ENCODE peak calls at places on chromosomes 12 and 14, in seven cellular contexts. Z is stimulated activated CD8-positive, alpha-beta memory T cell treated with anti-CD3 and anti-CD28 coated beads, Interleukin-15, amount 100 ng/mL, for 1 hour; B is AG04449; P is astrocyte of the spinal cord; Q is MV-4-11; Y is T-helper 2 cell; H is neural crest cell. J is an unnamed sample.

GRCh38 chr14:54882521-54882920 is 20.1 kb downstream of the GCH1 start:
- DNase-seq in Z (no peak), B (no peak), P (no peak), Q (no peak), Y (peak), H (no peak), J (no peak)

GRCh38 chr14:58740584-58740983 is 102.8 kb downstream of the DACT1 start:
- DNase-seq in Z (no peak), B (no peak), P (no peak), Q (no peak), Y (no peak), H (no peak), J (no peak)

GRCh38 chr12:107091381-107091780 is 2.0 kb downstream of the CRY1 start:
- DNase-seq in Z (no peak), B (no peak), P (peak), Q (no peak), Y (no peak), H (no peak), J (peak)

GRCh38 chr14:52919971-52920370 is 30.9 kb downstream of the FERMT2 start:
- DNase-seq in Z (no peak), B (no peak), P (peak), Q (no peak), Y (no peak), H (no peak), J (no peak)

GRCh38 chr12:104121001-104121400 is 17.0 kb downstream of the NFYB start:
- DNase-seq in Z (no peak), B (no peak), P (peak), Q (no peak), Y (no peak), H (no peak), J (peak)

GRCh38 chr12:109695961-109696461 is 17.6 kb upstream of the FAM222A start:
- DNase-seq in Z (no peak), B (no peak), P (no peak), Q (no peak), Y (no peak), H (no peak), J (no peak)

GRCh38 chr12:166425-167091 is 47.4 kb downstream of the SLC6A12 start:
- DNase-seq in Z (no peak), B (no peak), P (no peak), Q (peak), Y (no peak), H (no peak), J (no peak)

GRCh38 chr12:74051848-74052247 is 485.8 kb upstream of the ATXN7L3B start:
- DNase-seq in Z (no peak), B (no peak), P (no peak), Q (no peak), Y (no peak), H (no peak), J (no peak)

GRCh38 chr12:26240329-26240815 is 45.0 kb downstream of the SSPN start:
- DNase-seq in Z (no peak), B (no peak), P (no peak), Q (no peak), Y (no peak), H (no peak), J (no peak)

GRCh38 chr14:96567289-96567899 is 65.2 kb downstream of the PAPOLA start:
- DNase-seq in Z (no peak), B (peak), P (peak), Q (peak), Y (peak), H (no peak), J (no peak)

GRCh38 chr14:94129111-94129757 is at the start of gene IFI27L2:
- DNase-seq in Z (peak), B (no peak), P (peak), Q (peak), Y (peak), H (peak), J (peak)

GRCh38 chr12:58262796-58263195 is 321.4 kb downstream of the ATP23 start:
- DNase-seq in Z (no peak), B (no peak), P (no peak), Q (no peak), Y (no peak), H (no peak), J (no peak)

GRCh38 chr14:66595394-66595793 is 87.4 kb downstream of the GPHN start:
- DNase-seq in Z (no peak), B (no peak), P (no peak), Q (no peak), Y (no peak), H (no peak), J (no peak)

GRCh38 chr12:15644700-15645099 is 144.5 kb downstream of the EPS8 start:
- DNase-seq in Z (no peak), B (no peak), P (no peak), Q (no peak), Y (no peak), H (no peak), J (peak)

GRCh38 chr14:80325112-80325511 is 113.8 kb upstream of the DIO2 start:
- DNase-seq in Z (no peak), B (no peak), P (no peak), Q (no peak), Y (no peak), H (no peak), J (no peak)

GRCh38 chr14:76687611-76688372 is 73.5 kb upstream of the VASH1 start:
- DNase-seq in Z (no peak), B (no peak), P (peak), Q (no peak), Y (no peak), H (no peak), J (no peak)

GRCh38 chr12:89750821-89751227 is 42.2 kb upstream of the ATP2B1 start:
- DNase-seq in Z (no peak), B (no peak), P (no peak), Q (no peak), Y (no peak), H (no peak), J (peak)

GRCh38 chr12:9073077-9073476 is 42.6 kb downstream of the A2M start:
- DNase-seq in Z (no peak), B (no peak), P (no peak), Q (no peak), Y (no peak), H (no peak), J (no peak)

GRCh38 chr12:20883288-20883687 is 72.8 kb downstream of the SLCO1B3 start:
- DNase-seq in Z (no peak), B (no peak), P (peak), Q (no peak), Y (no peak), H (no peak), J (no peak)

GRCh38 chr12:99914206-99914605 is 70.5 kb downstream of the ANKS1B start:
- DNase-seq in Z (no peak), B (no peak), P (no peak), Q (no peak), Y (no peak), H (no peak), J (no peak)

GRCh38 chr12:122505419-122506051 is 4.8 kb upstream of the ZCCHC8 start:
- DNase-seq in Z (no peak), B (no peak), P (no peak), Q (peak), Y (no peak), H (no peak), J (no peak)

GRCh38 chr14:90491868-90492560 is 95.2 kb downstream of the CALM1 start:
- DNase-seq in Z (no peak), B (no peak), P (no peak), Q (no peak), Y (no peak), H (no peak), J (no peak)

GRCh38 chr14:34063470-34064164 is 112.7 kb upstream of the EGLN3 start:
- DNase-seq in Z (no peak), B (no peak), P (no peak), Q (no peak), Y (no peak), H (no peak), J (no peak)

GRCh38 chr14:21780429-21781084 is 106.9 kb upstream of the OR4E1 start:
- DNase-seq in Z (no peak), B (no peak), P (no peak), Q (no peak), Y (no peak), H (no peak), J (no peak)

GRCh38 chr12:95002754-95003153 is 743 bp downstream of the NDUFA12 start:
- DNase-seq in Z (no peak), B (no peak), P (no peak), Q (no peak), Y (peak), H (no peak), J (no peak)

GRCh38 chr12:54419088-54419887 is at the start of gene ITGA5:
- DNase-seq in Z (peak), B (no peak), P (peak), Q (peak), Y (peak), H (peak), J (peak)

GRCh38 chr14:91595736-91596135 is 85.6 kb upstream of the PPP4R3A start:
- DNase-seq in Z (no peak), B (no peak), P (peak), Q (no peak), Y (no peak), H (no peak), J (no peak)

GRCh38 chr14:57898837-57899572 is 33.1 kb upstream of the SLC35F4 start:
- DNase-seq in Z (no peak), B (no peak), P (no peak), Q (no peak), Y (no peak), H (no peak), J (no peak)

GRCh38 chr12:112944028-112944690 is 5.9 kb downstream of the OAS3 start:
- DNase-seq in Z (no peak), B (no peak), P (no peak), Q (no peak), Y (no peak), H (no peak), J (no peak)

GRCh38 chr12:40202095-40203059 is 22.4 kb upstream of the LRRK2 start:
- DNase-seq in Z (no peak), B (no peak), P (no peak), Q (peak), Y (no peak), H (no peak), J (no peak)

GRCh38 chr14:33393155-33393894 is 454.6 kb downstream of the NPAS3 start:
- DNase-seq in Z (no peak), B (no peak), P (peak), Q (no peak), Y (no peak), H (no peak), J (no peak)

GRCh38 chr12:53465679-53466078 is 13.8 kb downstream of the PCBP2 start:
- DNase-seq in Z (no peak), B (no peak), P (no peak), Q (peak), Y (no peak), H (no peak), J (no peak)

GRCh38 chr12:132747395-132747794 is 14.2 kb downstream of the ANKLE2 start:
- DNase-seq in Z (no peak), B (no peak), P (no peak), Q (no peak), Y (no peak), H (no peak), J (no peak)

GRCh38 chr12:111532741-111533140 is 66.4 kb downstream of the ATXN2 start:
- DNase-seq in Z (no peak), B (no peak), P (no peak), Q (no peak), Y (no peak), H (no peak), J (no peak)

GRCh38 chr14:61406670-61407069 is 85.3 kb downstream of the PRKCH start:
- DNase-seq in Z (no peak), B (no peak), P (no peak), Q (no peak), Y (peak), H (no peak), J (no peak)